ENCODE peak calls at places on chromosomes 1 and 21, in ten cellular contexts. J is caudate nucleus, N is endothelial cell, E is mucosa of descending colon, Q is NCI-H1105, U is KBM-7, O is posterior cingulate gyrus, G is HS-27A, S is cardiac muscle cell, F is psoas muscle. V is an unnamed sample.
A peak's percentile ranks its signal among the peaks of the same experiment; 100 is the strongest.

GRCh38 chr1:55536466-55536865 is 321.3 kb upstream of the USP24 start:
- DNase-seq in J (no peak), N (no peak), E (no peak), Q (no peak), U (no peak), O (no peak), G (no peak), S (no peak), F (no peak), V (no peak)

GRCh38 chr1:80668370-80668769 is 1132.4 kb upstream of the ADGRL2 start:
- DNase-seq in J (no peak), N (no peak), E (no peak), Q (no peak), U (no peak), O (no peak), G (no peak), S (no peak), F (no peak), V (no peak)

GRCh38 chr1:208329291-208329690 is 85.1 kb upstream of the PLXNA2 start:
- DNase-seq in J (no peak), N (no peak), E (no peak), Q (no peak), U (no peak), O (no peak), G (no peak), S (no peak), F (no peak), V (no peak)

GRCh38 chr1:161185732-161186311 is 8.5 kb upstream of the B4GALT3 start:
- DNase-seq in J (no peak), N (no peak), E (no peak), Q (no peak), U (peak; percentile 87), O (no peak), G (no peak), S (no peak), F (peak; percentile 12), V (no peak)

GRCh38 chr1:162366149-162366548 is 10.5 kb downstream of the SPATA46 start:
- DNase-seq in J (no peak), N (no peak), E (no peak), Q (no peak), U (no peak), O (no peak), G (no peak), S (no peak), F (no peak), V (no peak)

GRCh38 chr1:62084304-62084905 is 110.2 kb upstream of the L1TD1 start:
- DNase-seq in J (no peak), N (no peak), E (no peak), Q (no peak), U (no peak), O (no peak), G (no peak), S (no peak), F (no peak), V (no peak)

GRCh38 chr1:200034262-200034557 is 6.7 kb downstream of the NR5A2 start:
- DNase-seq in J (no peak), N (no peak), E (no peak), Q (no peak), U (no peak), O (no peak), G (no peak), S (no peak), F (no peak), V (no peak)

GRCh38 chr1:234998174-234998741 is 130.4 kb downstream of the TOMM20 start:
- DNase-seq in J (no peak), N (no peak), E (peak; percentile 89), Q (no peak), U (no peak), O (no peak), G (no peak), S (no peak), F (peak; percentile 83), V (no peak)

GRCh38 chr1:46131727-46132528 is 501 bp downstream of the PIK3R3 start:
- DNase-seq in J (peak; percentile 32), N (no peak), E (peak; percentile 61), Q (peak; percentile 54), U (no peak), O (peak; percentile 10), G (no peak), S (no peak), F (no peak), V (peak; percentile 19)

GRCh38 chr1:18583326-18583941 is 47.2 kb upstream of the PAX7 start:
- DNase-seq in J (no peak), N (no peak), E (peak; percentile 11), Q (no peak), U (no peak), O (no peak), G (no peak), S (no peak), F (peak; percentile 75), V (no peak)

GRCh38 chr1:54971317-54971791 is 9.1 kb upstream of the TMEM61 start:
- DNase-seq in J (no peak), N (no peak), E (no peak), Q (no peak), U (no peak), O (no peak), G (no peak), S (no peak), F (no peak), V (no peak)

GRCh38 chr1:66980745-66981367 is 56.1 kb downstream of the MIER1 start:
- DNase-seq in J (no peak), N (no peak), E (peak; percentile 36), Q (no peak), U (no peak), O (no peak), G (no peak), S (no peak), F (no peak), V (no peak)

GRCh38 chr1:159923203-159924024 is 1.9 kb downstream of the TAGLN2 start:
- DNase-seq in J (no peak), N (peak; percentile 70), E (peak; percentile 93), Q (peak; percentile 59), U (peak; percentile 94), O (no peak), G (peak; percentile 68), S (no peak), F (peak; percentile 87), V (no peak)

GRCh38 chr21:35438643-35439404 is 389.7 kb upstream of the RUNX1 start:
- DNase-seq in J (no peak), N (no peak), E (peak; percentile 17), Q (no peak), U (peak; percentile 64), O (no peak), G (no peak), S (no peak), F (no peak), V (no peak)

GRCh38 chr1:70504821-70505193 is 93.7 kb downstream of the CTH start:
- DNase-seq in J (no peak), N (no peak), E (peak; percentile 20), Q (no peak), U (no peak), O (no peak), G (no peak), S (peak; percentile 22), F (no peak), V (no peak)

GRCh38 chr1:39620659-39621165 is 18.7 kb downstream of the HEYL start:
- DNase-seq in J (no peak), N (no peak), E (no peak), Q (no peak), U (no peak), O (no peak), G (no peak), S (no peak), F (no peak), V (no peak)

GRCh38 chr21:14572206-14572780 is 26.2 kb upstream of the SAMSN1 start:
- DNase-seq in J (no peak), N (no peak), E (no peak), Q (no peak), U (no peak), O (no peak), G (no peak), S (no peak), F (no peak), V (no peak)

GRCh38 chr1:219312967-219313366 is 139.3 kb downstream of the LYPLAL1 start:
- DNase-seq in J (no peak), N (no peak), E (no peak), Q (no peak), U (no peak), O (no peak), G (no peak), S (no peak), F (no peak), V (no peak)

GRCh38 chr1:53080041-53080440 is 18.0 kb downstream of the PODN start:
- DNase-seq in J (no peak), N (no peak), E (no peak), Q (no peak), U (no peak), O (no peak), G (no peak), S (no peak), F (peak; percentile 7), V (no peak)

GRCh38 chr1:46522184-46522968 is 29.1 kb downstream of the KNCN start:
- DNase-seq in J (no peak), N (no peak), E (peak; percentile 37), Q (no peak), U (peak; percentile 93), O (no peak), G (no peak), S (no peak), F (peak; percentile 64), V (no peak)

GRCh38 chr1:21625390-21626190 is 43.6 kb downstream of the RAP1GAP start:
- DNase-seq in J (no peak), N (no peak), E (no peak), Q (no peak), U (no peak), O (no peak), G (no peak), S (no peak), F (no peak), V (no peak)

GRCh38 chr1:174999926-175000696 is at the start of gene CACYBP:
- DNase-seq in J (peak; percentile 78), N (no peak), E (peak; percentile 54), Q (no peak), U (no peak), O (peak; percentile 35), G (no peak), S (peak; percentile 46), F (no peak), V (no peak)

GRCh38 chr1:155962599-155963211 is 15.6 kb downstream of the ARHGEF2 start:
- DNase-seq in J (no peak), N (no peak), E (peak; percentile 55), Q (no peak), U (no peak), O (no peak), G (no peak), S (no peak), F (no peak), V (no peak)

GRCh38 chr1:150493175-150493574 is 6.0 kb downstream of the TARS2 start:
- DNase-seq in J (no peak), N (no peak), E (no peak), Q (no peak), U (no peak), O (no peak), G (no peak), S (no peak), F (no peak), V (no peak)

GRCh38 chr1:32247983-32248889 is 1.2 kb downstream of the FAM167B start:
- DNase-seq in J (peak; percentile 22), N (peak; percentile 87), E (peak; percentile 96), Q (peak; percentile 71), U (peak; percentile 76), O (peak; percentile 44), G (no peak), S (peak; percentile 75), F (peak; percentile 89), V (peak; percentile 83)

GRCh38 chr1:73593804-73594203 is 604.2 kb downstream of the LRRIQ3 start:
- DNase-seq in J (no peak), N (no peak), E (no peak), Q (no peak), U (no peak), O (no peak), G (no peak), S (peak; percentile 1), F (no peak), V (no peak)

GRCh38 chr1:89556716-89557442 is 32.2 kb downstream of the LRRC8B start:
- DNase-seq in J (no peak), N (no peak), E (no peak), Q (no peak), U (no peak), O (no peak), G (no peak), S (no peak), F (no peak), V (no peak)

GRCh38 chr1:36095760-36096405 is 7.2 kb downstream of the ADPRS start:
- DNase-seq in J (no peak), N (no peak), E (no peak), Q (no peak), U (peak; percentile 55), O (no peak), G (no peak), S (no peak), F (no peak), V (no peak)